ENCODE peak calls at places on chromosome 2, in six cellular contexts. J, V, E, A, Q and N are unnamed samples.

GRCh38 chr2:191559569-191559968 is 118.4 kb upstream of the NABP1 start:
- DNase-seq in J (no peak), V (no peak), E (no peak), A (no peak), Q (no peak), N (no peak)

GRCh38 chr2:20531633-20532262 is 84.9 kb downstream of the RHOB start:
- DNase-seq in J (no peak), V (no peak), E (no peak), A (no peak), Q (no peak), N (no peak)

GRCh38 chr2:190511104-190511503 is 23.4 kb downstream of the NEMP2 start:
- DNase-seq in J (peak), V (no peak), E (peak), A (no peak), Q (peak), N (peak)

GRCh38 chr2:95698166-95698565 is 106.4 kb downstream of the TRIM43 start:
- DNase-seq in J (peak), V (no peak), E (no peak), A (no peak), Q (no peak), N (no peak)

GRCh38 chr2:55233658-55233940 is 1.1 kb downstream of the RPS27A start:
- DNase-seq in J (no peak), V (no peak), E (no peak), A (no peak), Q (no peak), N (no peak)

GRCh38 chr2:9107168-9108025 is 99.2 kb upstream of the ASAP2 start:
- DNase-seq in J (no peak), V (no peak), E (no peak), A (no peak), Q (no peak), N (no peak)

GRCh38 chr2:159968282-159968900 is 94.0 kb downstream of the PLA2R1 start:
- DNase-seq in J (peak), V (peak), E (peak), A (peak), Q (peak), N (peak)

GRCh38 chr2:44107086-44107740 is 61.5 kb upstream of the PPM1B start:
- DNase-seq in J (no peak), V (no peak), E (peak), A (no peak), Q (no peak), N (peak)

GRCh38 chr2:207711750-207712487 is 479 bp downstream of the CCNYL1 start:
- DNase-seq in J (peak), V (peak), E (peak), A (peak), Q (peak), N (peak)

GRCh38 chr2:102357975-102358374 is 2.4 kb downstream of the IL18R1 start:
- DNase-seq in J (no peak), V (no peak), E (no peak), A (no peak), Q (no peak), N (no peak)

GRCh38 chr2:20661028-20661980 is 5.6 kb upstream of the GDF7 start:
- DNase-seq in J (peak), V (peak), E (peak), A (peak), Q (peak), N (peak)

GRCh38 chr2:214547931-214548330 is 137.1 kb downstream of the VWC2L start:
- DNase-seq in J (no peak), V (no peak), E (no peak), A (no peak), Q (no peak), N (no peak)

GRCh38 chr2:72956936-72957335 is 39.6 kb downstream of the EMX1 start:
- DNase-seq in J (no peak), V (no peak), E (no peak), A (no peak), Q (no peak), N (no peak)

DNA sequence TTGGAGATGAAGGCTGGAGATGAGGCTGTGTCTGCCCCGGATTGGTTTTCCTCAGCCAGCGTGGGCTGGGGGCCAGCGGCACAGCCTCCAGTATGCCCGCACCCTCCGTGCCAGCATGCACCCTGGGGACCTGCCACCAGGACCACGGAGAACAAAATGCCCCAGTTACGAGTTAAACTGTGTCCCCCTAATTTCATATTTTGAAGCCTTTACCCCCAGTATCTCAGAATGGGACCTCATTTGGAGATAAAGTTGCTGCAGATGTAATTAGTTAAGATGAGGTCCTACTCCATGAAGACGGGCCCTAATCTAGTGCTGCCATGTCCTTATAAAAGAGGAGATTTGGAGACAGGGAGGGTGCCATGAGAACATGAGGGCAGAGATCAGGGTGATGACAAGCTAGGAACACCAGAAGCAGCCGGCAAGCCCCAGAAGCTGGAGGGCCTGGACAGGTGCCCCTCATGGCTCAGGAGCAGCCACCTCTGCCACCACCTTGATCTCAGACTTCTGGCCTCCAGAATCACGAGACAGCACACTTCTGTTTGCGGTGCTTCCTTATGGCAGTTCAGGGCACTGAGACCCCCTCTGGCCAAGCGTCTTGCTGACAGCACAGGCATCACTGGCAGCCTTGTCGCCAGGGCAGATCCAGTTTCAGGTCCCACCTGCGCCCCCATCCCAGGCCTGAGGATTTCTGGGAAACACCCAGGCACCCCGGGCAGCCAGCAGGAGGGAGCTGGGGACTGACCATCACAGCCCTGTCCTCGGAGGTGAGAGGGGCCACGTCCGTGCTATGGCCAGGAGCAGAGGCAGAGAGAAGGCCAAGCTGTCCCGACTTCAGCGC is 29.4 kb downstream of the KIF1A start:
- DNase-seq in J (no peak), V (no peak), E (no peak), A (no peak), Q (no peak), N (no peak)
- H2AFZ ChIP-seq in J (no peak), V (no peak), E (no peak), A (no peak), Q (no peak), N (no peak)

GRCh38 chr2:120558892-120559291 is 176.8 kb upstream of the GLI2 start:
- DNase-seq in J (no peak), V (no peak), E (no peak), A (no peak), Q (no peak), N (no peak)
- H3K4me2 ChIP-seq in J (peak), V (no peak), E (no peak), A (no peak), Q (no peak), N (no peak)

GRCh38 chr2:218986148-218986761 is 1.3 kb upstream of the FEV start:
- DNase-seq in J (no peak), V (no peak), E (peak), A (no peak), Q (no peak), N (no peak)

GRCh38 chr2:218983971-218984238 is 1.1 kb downstream of the FEV start:
- DNase-seq in J (no peak), V (no peak), E (peak), A (no peak), Q (no peak), N (no peak)

GRCh38 chr2:218985325-218986091 is 524 bp upstream of the FEV start:
- DNase-seq in J (no peak), V (no peak), E (peak), A (peak), Q (no peak), N (no peak)

GRCh38 chr2:218984239-218985020 is 554 bp downstream of the FEV start:
- DNase-seq in J (no peak), V (no peak), E (peak), A (no peak), Q (peak), N (no peak)

DNA sequence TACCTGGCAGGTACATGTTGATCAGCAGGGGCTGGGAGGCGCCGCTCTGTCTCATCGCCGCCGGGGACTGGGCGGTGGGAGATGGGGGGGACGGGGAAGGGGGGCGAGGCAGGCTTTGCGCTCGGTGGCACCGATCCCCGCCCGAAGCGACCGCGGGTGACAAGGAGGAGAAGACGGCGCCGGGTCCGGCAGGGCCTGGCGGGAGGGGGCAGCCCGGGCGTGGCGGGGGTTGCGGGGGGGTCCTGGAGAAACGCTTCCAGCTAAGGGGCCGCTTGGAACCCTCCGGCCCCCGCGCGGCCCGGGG is at the start of gene FEV:
- DNase-seq in J (no peak), V (no peak), E (no peak), A (no peak), Q (no peak), N (no peak)
- H2AFZ ChIP-seq in J (no peak), V (no peak), E (no peak), A (no peak), Q (no peak), N (no peak)

GRCh38 chr2:46862430-46862829 is 53.2 kb downstream of the MCFD2 start:
- DNase-seq in J (no peak), V (no peak), E (no peak), A (no peak), Q (no peak), N (no peak)
- H3K4me2 ChIP-seq in J (no peak), V (no peak), E (no peak), A (no peak), Q (no peak), N (no peak)

GRCh38 chr2:12397861-12398260 is 318.9 kb upstream of the TRIB2 start:
- DNase-seq in J (no peak), V (no peak), E (peak), A (no peak), Q (no peak), N (no peak)
- H2AFZ ChIP-seq in J (no peak), V (no peak), E (peak), A (no peak), Q (no peak), N (no peak)